ENCODE peak calls at places on chromosomes 1 and 21, in four cellular contexts. M is cardiac muscle cell, F is cardiac fibroblast, T is NT2/D1. A is an unnamed sample.

GRCh38 chr1:85884372-85885035 is 176.3 kb upstream of the ZNHIT6 start:
- DNase-seq in M (peak; percentile 49), F (peak; percentile 54), T (peak; percentile 15), A (no peak)

GRCh38 chr21:36704958-36705678 is 6.2 kb downstream of the SIM2 start:
- DNase-seq in M (no peak), F (no peak), T (no peak), A (no peak)

GRCh38 chr1:160078392-160079195 is 2.7 kb upstream of the KCNJ9 start:
- DNase-seq in M (peak; percentile 40), F (peak; percentile 46), T (no peak), A (no peak)

GRCh38 chr1:29379438-29380073 is 143.2 kb downstream of the PTPRU start:
- DNase-seq in M (peak; percentile 48), F (peak; percentile 63), T (peak; percentile 85), A (peak; percentile 45)

GRCh38 chr1:119554188-119554587 is 47.2 kb downstream of the HSD3B1 start:
- DNase-seq in M (peak; percentile 97), F (peak; percentile 65), T (no peak), A (peak; percentile 95)

GRCh38 chr1:170339565-170339964 is 192.4 kb upstream of the GORAB start:
- DNase-seq in M (no peak), F (no peak), T (no peak), A (no peak)

GRCh38 chr1:243393093-243393492 is 137.3 kb downstream of the SDCCAG8 start:
- DNase-seq in M (no peak), F (no peak), T (no peak), A (no peak)

GRCh38 chr1:120178799-120179419 is 2.6 kb upstream of the SEC22B start:
- DNase-seq in M (peak; percentile 35), F (peak; percentile 17), T (no peak), A (no peak)

GRCh38 chr1:108079550-108079949 is 114.6 kb upstream of the VAV3 start:
- DNase-seq in M (no peak), F (no peak), T (no peak), A (no peak)

GRCh38 chr1:204417231-204417997 is 5.8 kb upstream of the PPP1R15B start:
- DNase-seq in M (peak; percentile 92), F (peak; percentile 93), T (no peak), A (peak; percentile 97)

GRCh38 chr1:80367058-80367457 is 1360.5 kb upstream of the ADGRL4 start:
- DNase-seq in M (no peak), F (no peak), T (no peak), A (no peak)

GRCh38 chr1:159900755-159901335 is 880 bp upstream of the CFAP45 start:
- DNase-seq in M (no peak), F (no peak), T (no peak), A (no peak)

GRCh38 chr1:67850151-67850551 is 16.9 kb upstream of the GNG12 start:
- DNase-seq in M (peak; percentile 66), F (peak; percentile 75), T (no peak), A (no peak)

GRCh38 chr1:247421074-247421473 is 5.1 kb downstream of the NLRP3 start:
- DNase-seq in M (no peak), F (no peak), T (no peak), A (no peak)

GRCh38 chr1:164613176-164613575 is 54.2 kb downstream of the PBX1 start:
- DNase-seq in M (no peak), F (no peak), T (no peak), A (no peak)

GRCh38 chr1:235938714-235939487 is 72.2 kb upstream of the LYST start:
- DNase-seq in M (no peak), F (no peak), T (no peak), A (no peak)

GRCh38 chr1:6178751-6179563 is 1.2 kb downstream of the CHD5 start:
- DNase-seq in M (no peak), F (no peak), T (no peak), A (no peak)

GRCh38 chr1:182995894-182996293 is 27.3 kb upstream of the LAMC1 start:
- DNase-seq in M (peak; percentile 16), F (no peak), T (no peak), A (no peak)

GRCh38 chr1:54904476-54905048 is 17.6 kb upstream of the DHCR24 start:
- DNase-seq in M (peak; percentile 17), F (peak; percentile 75), T (no peak), A (peak; percentile 43)

GRCh38 chr1:206513312-206514111 is 6.2 kb downstream of the RASSF5 start:
- DNase-seq in M (peak; percentile 92), F (peak; percentile 92), T (no peak), A (peak; percentile 88)

GRCh38 chr1:147541672-147542548 is 609 bp downstream of the BCL9 start:
- DNase-seq in M (peak; percentile 58), F (peak; percentile 42), T (peak; percentile 51), A (peak; percentile 7)

GRCh38 chr1:208203127-208203847 is 40.9 kb downstream of the PLXNA2 start:
- DNase-seq in M (peak; percentile 72), F (peak; percentile 95), T (no peak), A (no peak)

GRCh38 chr1:30451532-30452125 is 271.8 kb downstream of the MATN1 start:
- DNase-seq in M (no peak), F (no peak), T (no peak), A (no peak)

GRCh38 chr1:89865498-89866385 is 44.9 kb downstream of the LRRC8D start:
- DNase-seq in M (peak; percentile 79), F (peak; percentile 75), T (no peak), A (no peak)

GRCh38 chr1:109115685-109116084 is 1.8 kb downstream of the ELAPOR1 start:
- DNase-seq in M (no peak), F (no peak), T (no peak), A (no peak)

GRCh38 chr21:14942801-14943490 is 121.9 kb downstream of the NRIP1 start:
- DNase-seq in M (peak; percentile 61), F (peak; percentile 70), T (no peak), A (peak; percentile 34)

GRCh38 chr1:9655127-9655723 is 3.7 kb downstream of the PIK3CD start:
- DNase-seq in M (no peak), F (no peak), T (no peak), A (no peak)

GRCh38 chr21:43353282-43354010 is 73.5 kb downstream of the SIK1 start:
- DNase-seq in M (no peak), F (no peak), T (no peak), A (no peak)

GRCh38 chr1:235450886-235451457 is 53.3 kb downstream of the B3GALNT2 start:
- DNase-seq in M (no peak), F (no peak), T (no peak), A (no peak)

GRCh38 chr1:206842851-206843250 is 22.6 kb upstream of the IL20 start:
- DNase-seq in M (no peak), F (peak; percentile 18), T (no peak), A (no peak)

GRCh38 chr1:107821340-107821739 is 143.6 kb downstream of the VAV3 start:
- DNase-seq in M (no peak), F (no peak), T (no peak), A (no peak)

GRCh38 chr1:65254320-65255087 is 54.8 kb upstream of the DNAJC6 start:
- DNase-seq in M (peak; percentile 59), F (peak; percentile 50), T (no peak), A (no peak)

GRCh38 chr1:51517361-51518032 is 1.6 kb downstream of the EPS15 start:
- DNase-seq in M (peak; percentile 53), F (peak; percentile 41), T (no peak), A (no peak)

DNA sequence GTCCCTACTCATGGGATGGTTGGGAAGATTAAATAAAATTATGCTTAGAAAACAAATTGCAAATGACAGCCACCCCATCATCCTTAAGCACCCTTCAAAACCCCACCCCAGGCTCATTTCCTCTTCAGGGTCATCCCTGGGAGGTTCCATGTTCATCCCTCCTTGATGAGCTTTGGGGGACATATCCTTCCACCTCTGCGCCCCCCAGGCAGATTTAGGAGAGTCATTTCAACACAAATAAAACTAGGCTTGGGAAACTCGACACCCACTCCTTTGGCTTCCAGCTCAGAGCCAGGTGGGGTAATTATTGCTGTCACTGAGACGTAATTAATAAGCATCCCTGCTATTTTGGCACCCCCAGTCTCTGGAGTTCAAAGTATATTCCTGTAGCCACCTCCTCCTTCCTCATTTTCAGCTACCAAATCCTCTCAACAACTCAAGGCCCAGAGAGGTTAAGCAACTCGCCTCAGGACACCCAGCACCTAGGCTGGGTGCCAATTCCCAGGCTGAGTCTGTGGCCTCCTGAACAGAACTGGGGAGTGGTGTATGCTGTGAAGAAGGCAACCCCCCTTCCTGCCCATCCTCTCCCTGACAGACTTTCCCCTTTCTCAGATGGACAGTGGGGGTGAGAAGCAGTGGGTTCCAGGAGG is 595 bp downstream of the CRYBG2 start:
- DNase-seq in M (no peak), F (no peak), T (no peak), A (no peak)
- H3K4me3 ChIP-seq in M (no peak overlapping the region), F (no peak overlapping the region), T (no peak overlapping the region), A (no peak overlapping the region)

GRCh38 chr1:24932284-24932683 is 2.2 kb upstream of the RUNX3 start:
- DNase-seq in M (peak; percentile 25), F (peak; percentile 13), T (no peak), A (no peak)
- H3K4me3 ChIP-seq in M (peak overlapping the region; percentile 10), F (no peak overlapping the region), T (peak overlapping the region; percentile 12), A (no peak overlapping the region)

GRCh38 chr21:16308269-16308668 is 578.5 kb downstream of the USP25 start:
- DNase-seq in M (peak; percentile 35), F (peak; percentile 54), T (no peak), A (no peak)
- H3K4me3 ChIP-seq in M (no peak overlapping the region), F (peak overlapping the region; percentile 30), T (no peak overlapping the region), A (peak overlapping the region; percentile 28)

GRCh38 chr1:167548059-167548932 is 5.3 kb downstream of the CREG1 start:
- DNase-seq in M (peak; percentile 92), F (peak; percentile 89), T (no peak), A (peak; percentile 46)
- H3K4me3 ChIP-seq in M (no peak overlapping the region), F (no peak overlapping the region), T (no peak overlapping the region), A (no peak overlapping the region)

DNA sequence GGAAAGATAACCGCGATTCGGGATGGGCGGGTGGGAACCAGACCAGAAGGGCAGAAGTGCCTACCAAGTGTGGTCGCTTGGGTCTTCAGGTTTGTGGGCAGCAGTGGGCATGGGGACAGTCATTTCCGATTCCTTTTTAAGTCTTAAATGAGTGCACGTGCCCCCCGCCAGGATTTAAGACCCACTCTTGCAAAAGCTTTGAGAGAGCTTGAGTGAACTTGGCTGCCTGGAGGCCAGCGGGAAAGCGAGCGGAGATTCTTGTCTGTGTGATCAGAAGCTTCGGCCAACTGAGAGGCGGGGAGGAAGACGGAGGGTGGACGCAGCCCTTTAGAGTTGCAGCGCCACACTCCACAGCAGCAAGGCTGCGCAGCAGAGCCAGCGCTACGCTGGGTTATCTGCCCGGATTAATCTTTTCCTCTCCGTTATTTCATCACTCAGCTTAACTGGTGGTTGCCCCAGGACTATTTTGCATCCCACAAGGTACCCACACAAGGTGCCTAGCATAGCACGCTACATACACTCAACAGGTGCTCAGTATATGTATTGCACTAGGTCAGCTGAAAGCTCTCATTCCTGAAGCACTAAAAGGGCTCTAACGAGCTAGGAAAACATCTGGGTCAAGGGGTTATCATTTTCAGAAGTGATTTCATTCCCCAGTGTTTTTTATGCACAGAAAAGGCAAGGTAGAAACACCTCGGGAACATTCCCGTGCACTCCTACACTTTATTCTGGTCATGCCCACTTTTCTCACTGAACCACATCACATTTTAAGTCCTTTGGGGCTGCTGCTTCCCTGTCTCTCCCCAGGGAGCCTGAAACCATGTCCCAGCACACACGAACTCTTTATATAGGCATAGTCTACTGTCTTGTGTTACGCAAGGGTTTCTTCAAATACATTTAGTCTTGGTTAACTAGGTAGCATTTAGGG is 1.5 kb upstream of the BATF3 start:
- DNase-seq in M (peak; percentile 66), F (peak; percentile 58), T (peak; percentile 35), A (no peak)
- H3K4me3 ChIP-seq in M (peak overlapping the region; percentile 36), F (peak overlapping the region; percentile 57), T (peak overlapping the region; percentile 51), A (peak overlapping the region; percentile 59)

GRCh38 chr1:166136699-166137401 is 30.0 kb downstream of the FAM78B start:
- DNase-seq in M (no peak), F (no peak), T (no peak), A (no peak)
- H3K4me3 ChIP-seq in M (no peak overlapping the region), F (no peak overlapping the region), T (no peak overlapping the region), A (no peak overlapping the region)

A was measured in skeletal muscle cell.